ENCODE peak calls at places on chromosomes 11 and 22, in four cellular contexts. F, X, C and L are unnamed samples.

GRCh38 chr11:75422248-75423231 is 10.5 kb downstream of the KLHL35 start:
- DNase-seq in F (no peak), X (no peak), C (no peak), L (no peak)

GRCh38 chr11:82906236-82906635 is 4.7 kb downstream of the DDIAS start:
- DNase-seq in F (no peak), X (no peak), C (peak), L (no peak)

GRCh38 chr11:69467646-69468045 is 13.8 kb upstream of the LINC01488 start:
- DNase-seq in F (no peak), X (no peak), C (no peak), L (no peak)

GRCh38 chr11:844693-845644 is 2.3 kb downstream of the TSPAN4 start:
- DNase-seq in F (no peak), X (peak), C (peak), L (no peak)

GRCh38 chr11:68008381-68009337 is 1.5 kb upstream of the ALDH3B1 start:
- DNase-seq in F (no peak), X (no peak), C (no peak), L (no peak)

GRCh38 chr11:134510641-134511040 is 98.6 kb upstream of the B3GAT1 start:
- DNase-seq in F (no peak), X (no peak), C (no peak), L (no peak)

GRCh38 chr11:68934666-68935065 is 31.0 kb downstream of the IGHMBP2 start:
- DNase-seq in F (no peak), X (no peak), C (no peak), L (no peak)

GRCh38 chr11:70883973-70884688 is 368.2 kb downstream of the SHANK2 start:
- DNase-seq in F (no peak), X (no peak), C (no peak), L (no peak)

GRCh38 chr11:35937751-35938150 is 6.1 kb upstream of the LDLRAD3 start:
- DNase-seq in F (no peak), X (no peak), C (no peak), L (no peak)

GRCh38 chr11:64207247-64208085 is 945 bp downstream of the FERMT3 start:
- DNase-seq in F (no peak), X (peak), C (peak), L (no peak)

GRCh38 chr11:86610559-86611341 is 61.7 kb downstream of the ME3 start:
- DNase-seq in F (no peak), X (no peak), C (no peak), L (no peak)

GRCh38 chr11:26762089-26762488 is 40.2 kb upstream of the SLC5A12 start:
- DNase-seq in F (no peak), X (no peak), C (no peak), L (no peak)

GRCh38 chr11:109554951-109555350 is 133.0 kb downstream of the C11orf87 start:
- DNase-seq in F (no peak), X (no peak), C (peak), L (no peak)

GRCh38 chr11:1750481-1750839 is at the start of gene IFITM10:
- DNase-seq in F (no peak), X (peak), C (no peak), L (no peak)

GRCh38 chr22:45199723-45200122 is 36.0 kb downstream of the NUP50 start:
- DNase-seq in F (no peak), X (no peak), C (no peak), L (no peak)

GRCh38 chr22:38863531-38864131 is 8.4 kb downstream of the CBX6 start:
- DNase-seq in F (no peak), X (no peak), C (no peak), L (no peak)

GRCh38 chr11:62472063-62472884 is 53.4 kb downstream of the SCGB1A1 start:
- DNase-seq in F (no peak), X (peak), C (no peak), L (no peak)

GRCh38 chr22:27846910-27847309 is 45.4 kb upstream of the MN1 start:
- DNase-seq in F (no peak), X (no peak), C (no peak), L (no peak)

GRCh38 chr11:77401486-77402217 is 72.2 kb downstream of the PAK1 start:
- DNase-seq in F (no peak), X (no peak), C (no peak), L (no peak)

GRCh38 chr11:59802639-59803176 is 7.9 kb downstream of the MRPL16 start:
- DNase-seq in F (no peak), X (no peak), C (peak), L (no peak)

GRCh38 chr22:41732096-41732772 is 32.9 kb downstream of the MEI1 start:
- DNase-seq in F (no peak), X (no peak), C (no peak), L (no peak)